ENCODE peak calls at places on chromosome 4, in eight cellular contexts. O is heart left ventricle, K is breast epithelium, C is WTC11, E is dorsolateral prefrontal cortex, R is fibroblast of pulmonary artery, N is fibroblast of lung, T is cardiac fibroblast. Y is an unnamed sample.

GRCh38 chr4:87811977-87812376 is 12.6 kb downstream of the IBSP start:
- DNase-seq in T (no peak), R (no peak), K (no peak), N (peak; percentile 52), C (no peak), O (no peak), E (no peak), Y (no peak)

GRCh38 chr4:37641886-37642849 is 44.0 kb downstream of the RELL1 start:
- DNase-seq in T (no peak), O (no peak), R (no peak), K (no peak), N (no peak), C (no peak), E (no peak), Y (no peak)

GRCh38 chr4:186351672-186352194 is 85.7 kb downstream of the F11 start:
- DNase-seq in R (no peak), K (no peak), C (no peak), O (no peak), N (no peak), T (no peak), E (no peak), Y (no peak)

GRCh38 chr4:146367347-146367746 is 153.0 kb downstream of the REELD1 start:
- DNase-seq in R (no peak), N (no peak), K (no peak), O (no peak), C (no peak), E (no peak), T (no peak), Y (no peak)

GRCh38 chr4:6235012-6235411 is 34.6 kb upstream of the WFS1 start:
- DNase-seq in E (no peak), T (no peak), N (no peak), C (no peak), R (no peak), O (no peak), K (no peak), Y (no peak)

GRCh38 chr4:168923526-168924194 is 86.4 kb downstream of the CBR4 start:
- DNase-seq in O (no peak), T (peak; percentile 89), R (peak; percentile 91), E (peak; percentile 55), C (peak; percentile 52), N (peak; percentile 73), K (no peak), Y (peak; percentile 27)

GRCh38 chr4:58515206-58515605 is 1405.0 kb upstream of the IGFBP7 start:
- DNase-seq in E (no peak), T (no peak), K (no peak), R (no peak), N (no peak), O (no peak), C (no peak), Y (no peak)

GRCh38 chr4:19711871-19712270 is 539.8 kb upstream of the SLIT2 start:
- DNase-seq in R (peak; percentile 61), T (peak; percentile 65), O (no peak), C (no peak), K (no peak), N (peak; percentile 88), E (no peak), Y (no peak)

GRCh38 chr4:183413562-183414200 is 30.8 kb upstream of the CDKN2AIP start:
- DNase-seq in K (no peak), N (no peak), C (no peak), R (no peak), T (no peak), E (no peak), O (no peak), Y (no peak)

GRCh38 chr4:17027495-17027894 is 129.1 kb upstream of the LDB2 start:
- DNase-seq in K (no peak), C (no peak), N (peak; percentile 98), O (no peak), T (peak; percentile 98), E (no peak), R (peak; percentile 98), Y (no peak)

GRCh38 chr4:87416965-87417364 is 5.4 kb upstream of the NUDT9 start:
- DNase-seq in C (no peak), R (no peak), O (no peak), K (no peak), T (no peak), E (no peak), N (no peak), Y (no peak)

GRCh38 chr4:38154681-38155588 is 194.7 kb downstream of the PTTG2 start:
- DNase-seq in T (peak; percentile 42), C (no peak), R (no peak), E (no peak), K (no peak), O (peak; percentile 72), N (no peak), Y (no peak)

GRCh38 chr4:159446266-159446976 is 343.5 kb downstream of the RAPGEF2 start:
- DNase-seq in T (peak; percentile 85), E (peak; percentile 14), R (peak; percentile 85), N (peak; percentile 77), C (peak; percentile 30), O (peak; percentile 40), K (no peak), Y (peak; percentile 9)

GRCh38 chr4:159401791-159402380 is 299.0 kb downstream of the RAPGEF2 start:
- DNase-seq in K (no peak), R (peak; percentile 85), E (no peak), T (peak; percentile 96), C (no peak), N (peak; percentile 92), O (no peak), Y (no peak)

GRCh38 chr4:165828928-165829327 is 44.1 kb upstream of the TLL1 start:
- DNase-seq in N (peak; percentile 5), R (peak; percentile 11), C (no peak), T (peak; percentile 9), E (no peak), K (no peak), O (no peak), Y (no peak)

GRCh38 chr4:184937745-184938144 is 80.5 kb upstream of the HELT start:
- DNase-seq in R (no peak), K (no peak), T (no peak), O (no peak), E (no peak), C (peak; percentile 35), N (no peak), Y (no peak)

GRCh38 chr4:165802452-165802851 is 70.6 kb upstream of the TLL1 start:
- DNase-seq in E (no peak), N (no peak), T (no peak), C (no peak), K (no peak), R (no peak), O (no peak), Y (no peak)

DNA sequence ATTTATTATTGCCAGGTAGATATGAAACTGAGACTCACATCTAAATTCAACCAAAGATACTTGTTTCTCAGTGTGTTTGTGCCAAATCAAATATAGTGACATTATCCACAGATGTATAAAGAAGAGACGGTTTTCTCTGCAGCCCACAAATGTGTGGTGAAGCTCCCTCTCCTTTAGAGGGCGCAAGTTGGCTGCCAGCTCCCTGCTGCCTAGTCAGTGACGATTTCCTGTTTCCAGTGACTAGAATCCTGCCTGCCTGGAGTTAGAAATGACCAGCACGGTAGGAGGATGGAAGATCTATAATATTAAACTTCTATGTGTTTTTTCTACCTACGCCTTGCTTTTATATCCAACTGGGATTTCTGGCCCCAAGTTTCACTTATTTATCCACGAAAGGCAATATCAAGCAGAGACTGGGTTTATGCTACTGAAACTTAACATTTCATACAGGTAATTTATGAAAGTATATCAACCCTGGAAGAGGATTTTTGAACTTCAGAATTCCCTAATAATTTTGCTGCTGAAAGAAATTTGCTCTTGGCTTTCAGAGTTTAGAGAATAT is 1793.7 kb upstream of the TENM3 start:
- DNase-seq in K (no peak), E (no peak), N (peak; percentile 51), O (no peak), R (peak; percentile 27), T (no peak), C (peak; percentile 56), Y (no peak)
- TF ChIP-seq CTCF in K (peak; percentile 28), E (peak; percentile 19), N (peak; percentile 62), O (no peak), R (peak; percentile 39), T (no peak), C (peak; percentile 51), Y (peak; percentile 71)

GRCh38 chr4:55530167-55530566 is 16.5 kb downstream of the CLOCK start:
- DNase-seq in T (no peak), K (no peak), N (no peak), E (no peak), R (no peak), O (no peak), C (no peak), Y (no peak)

GRCh38 chr4:55524844-55525571 is 21.7 kb downstream of the CLOCK start:
- DNase-seq in K (no peak), E (no peak), T (peak; percentile 67), O (no peak), C (no peak), N (peak; percentile 29), R (peak; percentile 42), Y (no peak)

GRCh38 chr4:55534306-55534705 is 12.4 kb downstream of the CLOCK start:
- DNase-seq in E (no peak), R (no peak), T (no peak), N (no peak), O (no peak), C (no peak), K (no peak), Y (no peak)

DNA sequence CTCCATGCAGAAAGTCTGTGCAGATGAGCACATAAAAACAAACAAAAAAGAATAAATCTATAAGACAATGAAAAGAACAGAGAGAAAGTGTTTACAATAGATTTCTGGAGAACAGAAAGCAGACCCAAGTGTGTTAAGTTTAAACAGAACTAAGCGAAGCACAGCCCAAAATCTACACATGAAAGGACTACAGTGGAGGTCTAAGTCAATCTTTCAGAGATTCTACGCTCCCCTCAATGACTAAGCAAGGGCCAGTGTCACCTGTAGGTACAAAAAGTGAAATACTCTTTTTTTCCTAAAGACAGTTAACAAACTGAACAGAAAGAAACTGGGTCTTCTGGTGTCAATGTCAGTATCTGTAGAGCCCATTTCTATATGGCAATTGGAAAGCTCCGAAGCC is 18.2 kb downstream of the CLOCK start:
- DNase-seq in E (no peak), C (no peak), K (no peak), T (no peak), R (no peak), N (no peak), O (no peak), Y (no peak)
- TF ChIP-seq CTCF in E (no peak), C (no peak), K (no peak), T (no peak), R (no peak), N (no peak), O (no peak), Y (no peak)

GRCh38 chr4:2941138-2942036 is 21.8 kb downstream of the NOP14 start:
- DNase-seq in C (no peak), E (peak; percentile 2), R (no peak), K (no peak), N (no peak), O (no peak), T (no peak), Y (peak; percentile 7)
- TF ChIP-seq CTCF in C (no peak), E (no peak), R (no peak), K (no peak), N (no peak), O (no peak), T (no peak), Y (no peak)

GRCh38 chr4:76306882-76307669 is 543 bp downstream of the STBD1 start:
- DNase-seq in K (no peak), E (no peak), T (peak; percentile 64), R (peak; percentile 50), O (peak; percentile 77), N (peak; percentile 55), C (peak; percentile 76), Y (peak; percentile 40)
- TF ChIP-seq CTCF in K (no peak), E (peak; percentile 37), T (peak; percentile 56), R (peak; percentile 34), O (no peak), N (peak; percentile 46), C (no peak), Y (peak; percentile 41)